ENCODE peak calls at places on chromosomes 12 and 14, in four cellular contexts. O is GM23338, Z is colonic mucosa, N is ascending aorta. J is an unnamed sample.

GRCh38 chr12:30985814-30986452 is 59.4 kb downstream of the TSPAN11 start:
- DNase-seq in O (peak; percentile 79), Z (peak; percentile 32), N (no peak), J (peak; percentile 59)

GRCh38 chr12:116863275-116863767 is 17.9 kb downstream of the HRK start:
- DNase-seq in O (peak; percentile 82), Z (peak; percentile 57), N (no peak), J (no peak)

GRCh38 chr12:47776471-47777143 is 3.6 kb downstream of the SLC48A1 start:
- DNase-seq in O (no peak), Z (no peak), N (no peak), J (peak; percentile 44)

GRCh38 chr14:34237098-34237497 is 224.9 kb downstream of the SPTSSA start:
- DNase-seq in O (no peak), Z (no peak), N (no peak), J (no peak)

GRCh38 chr14:78754059-78754458 is 583.9 kb downstream of the NRXN3 start:
- DNase-seq in O (no peak), Z (no peak), N (no peak), J (no peak)

GRCh38 chr12:27133022-27133590 is 50.7 kb upstream of the C12orf71 start:
- DNase-seq in O (no peak), Z (no peak), N (no peak), J (no peak)

GRCh38 chr12:19186722-19187661 is 57.5 kb downstream of the PLEKHA5 start:
- DNase-seq in O (peak; percentile 77), Z (no peak), N (no peak), J (no peak)

GRCh38 chr12:2306686-2307249 is 254.0 kb downstream of the CACNA1C start:
- DNase-seq in O (peak; percentile 60), Z (no peak), N (no peak), J (no peak)

GRCh38 chr12:114508529-114509129 is 102.7 kb upstream of the TBX5 start:
- DNase-seq in O (peak; percentile 92), Z (peak; percentile 61), N (peak; percentile 79), J (peak; percentile 54)

GRCh38 chr12:120538281-120539156 is 4.4 kb downstream of the RNF10 start:
- DNase-seq in O (no peak), Z (peak; percentile 80), N (peak; percentile 75), J (peak; percentile 60)

GRCh38 chr12:75760481-75761324 is 249.3 kb upstream of the KRR1 start:
- DNase-seq in O (no peak), Z (no peak), N (no peak), J (no peak)

GRCh38 chr14:105147701-105148603 is 20.6 kb downstream of the JAG2 start:
- DNase-seq in O (no peak), Z (no peak), N (no peak), J (peak; percentile 42)

GRCh38 chr14:105145381-105146180 is 23.0 kb downstream of the JAG2 start:
- DNase-seq in O (no peak), Z (no peak), N (no peak), J (peak; percentile 32)

GRCh38 chr14:105146976-105147700 is 21.4 kb downstream of the JAG2 start:
- DNase-seq in O (no peak), Z (no peak), N (no peak), J (peak; percentile 36)

GRCh38 chr14:105144666-105145380 is 23.8 kb downstream of the JAG2 start:
- DNase-seq in O (no peak), Z (no peak), N (no peak), J (no peak)

DNA sequence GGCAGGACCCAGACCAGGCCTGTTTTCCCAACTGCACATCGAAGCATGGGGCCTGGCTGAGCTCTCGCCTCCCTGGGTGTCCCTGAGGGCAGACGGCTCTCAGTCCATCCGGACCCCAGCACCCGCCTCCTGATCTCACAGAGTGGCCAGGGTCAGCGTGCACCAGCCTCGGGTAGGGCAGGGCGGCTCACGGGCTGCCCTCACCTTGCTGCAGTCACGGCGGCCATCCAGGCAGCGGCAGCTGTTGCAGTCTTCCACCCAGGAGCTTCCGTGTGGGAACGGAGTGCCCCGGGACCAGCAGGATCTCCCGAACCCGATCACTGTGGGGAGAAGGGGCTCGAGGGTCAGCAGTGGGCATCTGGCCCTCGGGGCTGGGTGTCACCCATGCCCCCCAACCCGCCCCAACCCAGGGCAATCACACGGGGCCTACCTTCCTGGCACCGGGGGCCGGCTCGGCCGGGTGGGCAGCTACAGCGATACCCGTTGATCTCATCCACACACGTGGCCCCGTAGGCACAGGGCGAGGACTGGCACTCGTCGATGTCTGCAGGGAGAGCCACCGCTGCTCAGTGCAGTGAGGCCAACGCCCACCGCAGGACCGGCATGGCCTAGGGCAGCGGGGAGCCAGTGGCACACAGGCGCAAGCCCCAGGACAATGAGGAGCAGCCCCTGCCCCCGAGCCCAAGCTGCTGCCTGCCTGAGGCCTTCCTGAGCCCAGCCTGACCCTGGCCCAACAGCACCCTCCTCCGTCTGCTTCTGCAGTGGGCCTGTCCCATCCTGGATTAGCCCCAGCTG is 22.2 kb downstream of the JAG2 start:
- DNase-seq in O (no peak), Z (no peak), N (no peak), J (peak; percentile 24)
- H3K4me1 ChIP-seq in O (no peaks in the 10 kb centered on the region), Z (no peaks in the 10 kb centered on the region), N (no peaks in the 10 kb centered on the region), J (no peaks in the 10 kb centered on the region)

GRCh38 chr12:51865757-51866270 is 17.3 kb upstream of the FIGNL2 start:
- DNase-seq in O (peak; percentile 80), Z (no peak), N (no peak), J (peak; percentile 39)
- H3K4me1 ChIP-seq in O (peaks cover 75% of the 10 kb centered on the region), Z (peaks cover 6% of the 10 kb centered on the region), N (peaks cover 14% of the 10 kb centered on the region), J (peaks cover 46% of the 10 kb centered on the region)

DNA sequence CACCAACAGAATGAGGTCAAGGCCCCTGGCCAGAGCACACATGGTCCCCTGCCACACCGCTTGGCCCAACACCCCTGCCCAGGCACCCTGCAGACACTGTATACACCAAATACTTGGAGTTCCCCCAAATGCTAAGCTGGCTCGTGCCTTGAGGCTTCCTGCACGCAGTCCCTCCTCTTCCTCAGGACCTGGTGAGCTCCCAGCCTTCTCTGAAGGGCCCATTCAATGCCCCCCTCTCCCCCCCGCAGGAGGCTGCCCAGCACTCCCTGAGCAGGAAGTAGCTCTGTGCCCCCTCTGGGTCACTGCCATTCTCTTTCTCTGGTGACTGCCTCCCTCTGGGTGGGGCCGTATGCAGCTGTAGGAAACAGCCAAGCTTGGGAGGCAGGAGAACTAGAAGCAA is 75.3 kb downstream of the ITPK1 start:
- DNase-seq in O (no peak), Z (no peak), N (no peak), J (no peak)
- H3K4me1 ChIP-seq in O (peaks cover 58% of the 10 kb centered on the region), Z (peaks cover 27% of the 10 kb centered on the region), N (peaks cover 63% of the 10 kb centered on the region), J (peaks cover 83% of the 10 kb centered on the region)

GRCh38 chr12:106249411-106250135 is 1.8 kb upstream of the CKAP4 start:
- DNase-seq in O (no peak), Z (peak; percentile 78), N (no peak), J (no peak)
- H3K4me1 ChIP-seq in O (peaks cover 38% of the 10 kb centered on the region), Z (peaks cover 3% of the 10 kb centered on the region), N (peaks cover 18% of the 10 kb centered on the region), J (peaks cover 37% of the 10 kb centered on the region)

GRCh38 chr14:75449703-75450102 is 21.9 kb downstream of the JDP2 start:
- DNase-seq in O (no peak), Z (peak; percentile 62), N (no peak), J (no peak)
- H3K4me1 ChIP-seq in O (peaks cover 19% of the 10 kb centered on the region), Z (peaks cover 18% of the 10 kb centered on the region), N (peaks cover 61% of the 10 kb centered on the region), J (peaks cover 73% of the 10 kb centered on the region)

DNA sequence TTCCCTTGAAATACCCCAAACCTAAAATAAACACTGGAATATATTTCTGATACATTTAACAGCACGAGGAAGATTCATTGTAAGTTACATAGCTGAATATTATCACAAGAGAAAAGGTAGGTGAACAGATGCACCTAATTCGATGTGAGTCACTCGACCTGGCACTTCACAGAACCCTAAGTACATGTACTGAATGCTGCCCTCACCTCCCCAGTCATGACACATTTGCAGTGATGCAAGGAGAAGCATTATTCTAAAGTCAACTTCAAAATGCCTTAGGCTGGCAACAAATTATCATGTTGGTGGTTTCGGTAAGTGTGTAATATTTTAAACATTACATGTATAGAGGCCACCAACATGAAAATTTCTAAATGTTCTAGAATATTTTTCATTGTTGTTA is 35.2 kb upstream of the TMTC2 start:
- DNase-seq in O (no peak), Z (no peak), N (no peak), J (no peak)
- H3K4me1 ChIP-seq in O (peaks cover 12% of the 10 kb centered on the region), Z (no peaks in the 10 kb centered on the region), N (no peaks in the 10 kb centered on the region), J (no peaks in the 10 kb centered on the region)

DNA sequence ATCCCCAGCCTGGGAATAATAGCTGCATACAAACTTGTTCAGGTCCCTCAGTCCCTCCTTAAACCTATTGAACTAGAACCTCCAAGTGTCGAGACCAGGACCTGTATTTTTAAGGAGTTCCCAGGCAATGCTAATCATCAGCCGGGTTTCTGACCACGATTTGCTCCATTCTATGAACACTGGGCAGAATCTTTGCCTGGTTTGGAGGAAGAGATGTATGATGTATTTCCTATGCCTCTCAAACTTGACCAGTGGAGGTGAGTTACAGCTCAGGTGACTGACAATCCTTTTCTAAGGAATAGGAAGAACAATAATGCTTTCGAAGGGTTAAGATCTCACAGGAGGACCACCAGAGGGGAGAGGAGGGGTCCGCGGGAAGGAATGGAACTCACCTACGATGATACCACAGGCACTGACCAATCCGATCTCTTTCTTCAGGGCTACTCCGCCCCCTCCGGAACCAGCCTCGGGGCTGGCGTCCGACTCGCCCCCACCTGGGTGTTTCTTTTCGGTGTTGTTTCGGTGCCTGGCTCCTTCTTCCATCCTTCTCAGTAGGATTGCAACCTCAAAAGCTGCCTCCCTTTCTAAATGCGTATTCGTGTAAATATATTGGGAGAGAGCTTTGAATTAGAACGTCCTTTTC is 967 bp downstream of the SLC7A8 start:
- DNase-seq in O (peak; percentile 94), Z (peak; percentile 84), N (peak; percentile 77), J (peak; percentile 70)
- H3K4me1 ChIP-seq in O (peaks cover 32% of the 10 kb centered on the region), Z (no peaks in the 10 kb centered on the region), N (peaks cover 2% of the 10 kb centered on the region), J (peaks cover 13% of the 10 kb centered on the region)

DNA sequence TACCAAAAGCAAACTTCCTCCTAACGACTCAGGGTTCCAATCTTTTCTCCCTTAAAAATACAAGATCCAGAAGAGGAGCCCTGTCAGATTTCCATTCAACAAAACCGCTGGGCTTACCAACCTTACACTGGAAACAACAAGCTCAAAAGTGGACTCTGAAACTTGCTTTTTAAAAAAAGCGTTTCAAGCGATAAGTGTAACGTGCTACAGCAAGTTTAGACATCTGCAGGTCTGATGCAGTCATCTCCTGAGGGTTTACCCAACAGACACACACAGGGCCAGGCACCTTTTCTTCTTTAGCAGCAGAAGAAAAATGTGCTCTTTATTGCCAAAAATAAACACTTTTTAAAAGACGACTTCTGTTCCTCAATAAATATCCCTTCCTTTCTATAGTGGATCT is 6.9 kb upstream of the CREBL2 start:
- DNase-seq in O (no peak), Z (no peak), N (no peak), J (no peak)
- H3K4me1 ChIP-seq in O (peaks cover 18% of the 10 kb centered on the region), Z (no peaks in the 10 kb centered on the region), N (no peaks in the 10 kb centered on the region), J (no peaks in the 10 kb centered on the region)